ENCODE peak calls at places on chromosome 3, in eight cellular contexts. M is testis, J is suprapubic skin, K is ovary, H is adrenal gland, R is A549, Q is heart left ventricle, B is stomach. Z is an unnamed sample.

GRCh38 chr3:43515970-43516369 is 105.8 kb downstream of the ANO10 start:
- DNase-seq in M (no peak), J (no peak), K (no peak), H (no peak), R (no peak), Q (no peak), B (no peak), Z (no peak)

GRCh38 chr3:125332504-125332903 is 42.6 kb downstream of the ZNF148 start:
- DNase-seq in M (no peak), J (no peak), K (no peak), H (no peak), R (peak), Q (no peak), B (no peak), Z (no peak)

GRCh38 chr3:137787520-137787919 is 23.4 kb downstream of the SOX14 start:
- DNase-seq in M (no peak), J (no peak), K (no peak), H (no peak), R (no peak), Q (no peak), B (no peak), Z (no peak)

GRCh38 chr3:132721479-132722164 is 587 bp downstream of the NPHP3 start:
- DNase-seq in M (peak), J (peak), K (no peak), H (peak), R (peak), Q (peak), B (peak), Z (no peak)

GRCh38 chr3:167188592-167188991 is 191.5 kb downstream of the ZBBX start:
- DNase-seq in M (no peak), J (no peak), K (no peak), H (no peak), R (no peak), Q (no peak), B (no peak), Z (no peak)

GRCh38 chr3:133264920-133265319 is 134.9 kb upstream of the BFSP2 start:
- DNase-seq in M (no peak), J (no peak), K (no peak), H (no peak), R (no peak), Q (no peak), B (no peak), Z (no peak)

GRCh38 chr3:154851644-154852043 is 228.5 kb upstream of the MME start:
- DNase-seq in M (no peak), J (no peak), K (no peak), H (no peak), R (no peak), Q (no peak), B (peak), Z (no peak)

GRCh38 chr3:59820352-59820934 is 770.6 kb upstream of the CFAP20DC start:
- DNase-seq in M (no peak), J (no peak), K (no peak), H (no peak), R (peak), Q (no peak), B (no peak), Z (peak)

GRCh38 chr3:130539005-130539404 is 22.0 kb downstream of the COL6A6 start:
- DNase-seq in M (peak), J (no peak), K (no peak), H (peak), R (peak), Q (no peak), B (peak), Z (no peak)

GRCh38 chr3:101851072-101851471 is 1.8 kb downstream of the NFKBIZ start:
- DNase-seq in M (no peak), J (no peak), K (no peak), H (no peak), R (no peak), Q (no peak), B (no peak), Z (no peak)

GRCh38 chr3:13655074-13655913 is 106.4 kb downstream of the FBLN2 start:
- DNase-seq in M (peak), J (no peak), K (peak), H (peak), R (peak), Q (peak), B (peak), Z (no peak)

GRCh38 chr3:46944191-46944590 is 32.4 kb downstream of the CCDC12 start:
- DNase-seq in M (no peak), J (no peak), K (no peak), H (no peak), R (peak), Q (no peak), B (no peak), Z (no peak)

GRCh38 chr3:181470349-181470748 is 241.4 kb upstream of the SOX2 start:
- DNase-seq in M (no peak), J (no peak), K (no peak), H (no peak), R (no peak), Q (no peak), B (no peak), Z (no peak)

GRCh38 chr3:177523991-177524438 is 326.7 kb upstream of the TBL1XR1 start:
- DNase-seq in M (no peak), J (no peak), K (no peak), H (no peak), R (peak), Q (no peak), B (no peak), Z (no peak)

GRCh38 chr3:113532698-113533533 is 561 bp downstream of the SIDT1 start:
- DNase-seq in M (peak), J (no peak), K (peak), H (peak), R (peak), Q (peak), B (peak), Z (no peak)

GRCh38 chr3:46538803-46539442 is 27.2 kb downstream of the LRRC2 start:
- DNase-seq in M (peak), J (peak), K (no peak), H (peak), R (no peak), Q (peak), B (peak), Z (peak)

DNA sequence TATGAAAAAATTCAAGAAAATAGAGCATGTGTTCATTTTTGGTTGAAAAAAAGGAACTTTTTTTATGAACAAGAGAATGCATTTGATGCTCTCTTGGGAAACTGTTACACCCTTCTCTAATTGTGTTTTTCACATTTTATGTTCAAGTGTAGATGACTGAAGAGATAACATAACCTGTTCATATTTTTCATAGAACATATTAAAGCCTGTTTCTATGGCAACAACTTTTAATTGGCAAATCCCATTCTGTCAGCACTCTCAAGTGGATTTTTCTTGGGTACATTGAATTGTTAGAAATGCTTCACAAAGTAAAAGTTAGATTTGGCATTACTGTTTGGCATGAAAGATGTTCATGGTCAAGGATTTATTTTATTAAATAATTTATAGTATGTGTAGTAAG is 117.5 kb downstream of the MBNL1 start:
- DNase-seq in M (no peak), J (no peak), K (no peak), H (no peak), R (no peak), Q (no peak), B (no peak), Z (no peak)
- TF ChIP-seq POLR2A in M (no peak), J (no peak), K (no peak), H (no peak), R (no peak), Q (no peak), B (no peak), Z (no peak)

GRCh38 chr3:148532326-148532725 is 165.4 kb upstream of the AGTR1 start:
- DNase-seq in M (no peak), J (no peak), K (no peak), H (no peak), R (no peak), Q (no peak), B (no peak), Z (no peak)
- TF ChIP-seq POLR2A in M (no peak), J (no peak), K (no peak), H (no peak), R (no peak), Q (no peak), B (no peak), Z (no peak)

GRCh38 chr3:195162033-195162669 is 108.8 kb downstream of the XXYLT1 start:
- DNase-seq in M (no peak), J (no peak), K (peak), H (peak), R (no peak), Q (no peak), B (no peak), Z (no peak)
- TF ChIP-seq POLR2A in M (no peak), J (no peak), K (no peak), H (peak), R (no peak), Q (no peak), B (no peak), Z (no peak)

GRCh38 chr3:50260027-50260941 is 8.7 kb upstream of the SEMA3B start:
- DNase-seq in M (peak), J (peak), K (peak), H (peak), R (peak), Q (peak), B (peak), Z (peak)
- TF ChIP-seq POLR2A in M (peak), J (peak), K (peak), H (peak), R (peak), Q (peak), B (no peak), Z (peak)

GRCh38 chr3:120095226-120096165 is 1.2 kb upstream of the GSK3B start:
- DNase-seq in M (peak), J (peak), K (peak), H (peak), R (peak), Q (peak), B (peak), Z (peak)
- TF ChIP-seq POLR2A in M (peak), J (peak), K (peak), H (peak), R (peak), Q (peak), B (peak), Z (peak)

Z was measured in esophagus muscularis mucosa.